ENCODE peak calls at places on chromosomes 13 and 19, in five cellular contexts. Z is H9, X is pancreas, B is SK-N-SH, T is HAP-1. H is an unnamed sample. For H3K4me1, the result is how much of the 10 kb centered on the place peaks cover.

GRCh38 chr19:33514885-33515485 is 6.6 kb downstream of the PEPD start:
- DNase-seq in B (no peak), Z (no peak), T (no peak), X (no peak), H (no peak)

GRCh38 chr13:77118134-77118533 is 91.2 kb upstream of the FBXL3 start:
- DNase-seq in B (no peak), T (no peak), X (no peak), Z (peak), H (no peak)

GRCh38 chr13:95536629-95537241 is 15.8 kb upstream of the CLDN10 start:
- DNase-seq in T (no peak), X (no peak), B (no peak), Z (no peak), H (peak)

GRCh38 chr13:58963321-58963720 is 1200.4 kb downstream of the DIAPH3 start:
- DNase-seq in T (no peak), B (no peak), X (no peak), Z (no peak), H (no peak)

GRCh38 chr13:21625366-21625765 is 21.4 kb upstream of the MICU2 start:
- DNase-seq in B (peak), X (no peak), Z (no peak), T (no peak), H (no peak)

GRCh38 chr13:75418997-75419396 is 63.0 kb downstream of the TBC1D4 start:
- DNase-seq in X (no peak), Z (no peak), T (no peak), B (no peak), H (no peak)

GRCh38 chr13:67408823-67409222 is 178.7 kb upstream of the PCDH9 start:
- DNase-seq in Z (no peak), X (no peak), B (no peak), T (no peak), H (peak)

GRCh38 chr19:4707956-4708650 is 15.5 kb downstream of the DPP9 start:
- DNase-seq in B (no peak), T (no peak), Z (no peak), X (no peak), H (no peak)

GRCh38 chr13:98807774-98808173 is 55.3 kb upstream of the SLC15A1 start:
- DNase-seq in T (no peak), X (no peak), B (no peak), Z (no peak), H (no peak)

GRCh38 chr13:111044087-111044830 is 70.9 kb upstream of the ARHGEF7 start:
- DNase-seq in B (no peak), T (no peak), X (no peak), Z (no peak), H (no peak)

GRCh38 chr19:12090807-12091206 is 26.3 kb downstream of the ZNF844 start:
- DNase-seq in B (peak), X (peak), T (peak), Z (peak), H (peak)

GRCh38 chr13:112603641-112604220 is 15.8 kb upstream of the TUBGCP3 start:
- DNase-seq in X (no peak), T (no peak), Z (no peak), B (no peak), H (no peak)

GRCh38 chr13:35720690-35721554 is 244.4 kb upstream of the MAB21L1 start:
- DNase-seq in B (peak), X (peak), T (peak), Z (peak), H (peak)

GRCh38 chr13:21481359-21481758 is 22.3 kb upstream of the ZDHHC20 start:
- DNase-seq in B (peak), X (no peak), Z (no peak), T (no peak), H (no peak)

GRCh38 chr19:10112037-10112751 is 701 bp downstream of the P2RY11 start:
- DNase-seq in X (no peak), Z (no peak), T (no peak), B (peak), H (no peak)

GRCh38 chr13:55199132-55199531 is 1941.6 kb upstream of the PRR20A start:
- DNase-seq in Z (no peak), T (peak), B (no peak), X (no peak), H (no peak)

GRCh38 chr13:47397739-47398138 is 500.9 kb upstream of the HTR2A start:
- DNase-seq in B (no peak), Z (no peak), X (no peak), T (no peak), H (peak)

GRCh38 chr13:110916671-110917142 is 1.8 kb upstream of the ANKRD10 start:
- DNase-seq in T (no peak), X (no peak), B (no peak), Z (no peak), H (peak)

GRCh38 chr13:99439048-99439447 is 62.2 kb upstream of the TM9SF2 start:
- DNase-seq in T (no peak), Z (no peak), B (no peak), X (no peak), H (no peak)

GRCh38 chr13:21696865-21697448 is 26.1 kb downstream of the FGF9 start:
- DNase-seq in T (no peak), Z (no peak), B (no peak), X (no peak), H (no peak)

GRCh38 chr13:93889430-93889829 is 590.1 kb downstream of the DCT start:
- DNase-seq in B (no peak), T (no peak), Z (no peak), X (no peak), H (no peak)

GRCh38 chr13:110711778-110712070 is 1.8 kb upstream of the ING1 start:
- DNase-seq in X (no peak), Z (no peak), B (no peak), T (no peak), H (no peak)

GRCh38 chr19:47093841-47094240 is 19.7 kb downstream of the ZC3H4 start:
- DNase-seq in Z (no peak), X (no peak), B (no peak), T (no peak), H (no peak)

GRCh38 chr13:40204246-40204645 is 462.2 kb downstream of the FOXO1 start:
- DNase-seq in T (no peak), Z (no peak), X (no peak), B (no peak), H (no peak)

GRCh38 chr19:6220385-6221191 is 59.2 kb downstream of the MLLT1 start:
- DNase-seq in B (no peak), Z (no peak), T (no peak), X (no peak), H (no peak)

GRCh38 chr19:45150731-45151725 is 9.8 kb downstream of the NKPD1 start:
- DNase-seq in Z (no peak), X (no peak), B (no peak), T (no peak), H (no peak)

GRCh38 chr13:29640665-29641064 is 45.2 kb upstream of the SLC7A1 start:
- DNase-seq in T (no peak), X (no peak), B (no peak), Z (no peak), H (no peak)

GRCh38 chr13:41742917-41743552 is 217.9 kb downstream of the VWA8 start:
- DNase-seq in Z (no peak), X (no peak), T (no peak), B (no peak), H (peak)

GRCh38 chr13:110471156-110471832 is 90.2 kb downstream of the RAB20 start:
- DNase-seq in X (no peak), T (no peak), B (peak), Z (no peak), H (no peak)

GRCh38 chr19:52695996-52696395 is 38.8 kb downstream of the ZNF611 start:
- DNase-seq in B (no peak), Z (no peak), X (no peak), T (no peak), H (no peak)

GRCh38 chr13:45511310-45512147 is 46.8 kb downstream of the COG3 start:
- DNase-seq in Z (no peak), T (peak), B (peak), X (no peak), H (peak)

GRCh38 chr13:103351035-103351828 is 285.0 kb upstream of the SLC10A2 start:
- DNase-seq in Z (peak), T (no peak), B (no peak), X (no peak), H (peak)

GRCh38 chr13:34419025-34419424 is 523.0 kb upstream of the NBEA start:
- DNase-seq in T (no peak), Z (no peak), B (peak), X (no peak), H (no peak)

GRCh38 chr19:40489882-40490230 is 23.1 kb downstream of the SPTBN4 start:
- DNase-seq in X (no peak), T (peak), B (no peak), Z (peak), H (no peak)

GRCh38 chr13:107864543-107865460 is 350.5 kb downstream of the LIG4 start:
- DNase-seq in Z (no peak), X (no peak), B (peak), T (peak), H (peak)

GRCh38 chr13:31739226-31739625 is at the start of gene RXFP2:
- DNase-seq in Z (no peak), B (no peak), T (no peak), X (no peak), H (no peak)

GRCh38 chr19:54893406-54893805 is 12.5 kb upstream of the NCR1 start:
- DNase-seq in B (no peak), Z (peak), T (no peak), X (no peak), H (no peak)
- H3K4me1 ChIP-seq in B (under half), Z (under half), T (under half), X (under half), H (under half)

DNA sequence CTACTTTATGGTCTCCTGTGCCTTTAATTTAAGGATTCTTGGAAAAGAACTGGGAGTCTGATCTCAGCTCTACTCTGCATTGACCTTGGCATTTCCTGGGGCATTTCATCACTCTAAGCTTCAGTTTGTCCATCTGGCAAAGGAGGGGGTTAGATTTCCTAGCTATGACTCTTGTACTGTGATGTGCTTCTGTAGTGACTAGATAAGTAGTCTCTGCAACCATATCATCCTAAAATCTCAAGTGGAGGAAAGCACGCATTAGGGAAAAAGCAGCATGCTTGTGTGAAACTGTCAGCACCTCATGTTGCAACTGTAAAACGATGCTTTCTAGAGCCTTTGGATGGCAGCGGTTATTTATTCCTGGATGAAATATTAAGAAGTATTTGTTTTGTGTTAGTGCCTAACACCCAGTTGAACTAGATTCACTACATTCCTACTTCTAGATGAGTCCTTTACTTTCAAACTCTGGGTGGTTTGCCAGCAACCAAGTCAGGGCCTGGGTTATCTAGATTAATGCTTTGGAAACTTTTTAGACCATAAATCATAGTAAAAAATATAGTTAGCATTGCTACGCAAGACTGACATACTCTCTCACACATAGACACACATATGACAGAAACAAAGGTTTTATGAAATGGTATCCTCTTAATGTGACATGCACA is 6.8 kb downstream of the WDFY2 start:
- DNase-seq in Z (no peak), T (no peak), X (no peak), B (peak), H (peak)
- H3K4me1 ChIP-seq in Z (under half), T (under half), X (half or more), B (under half), H (half or more)

DNA sequence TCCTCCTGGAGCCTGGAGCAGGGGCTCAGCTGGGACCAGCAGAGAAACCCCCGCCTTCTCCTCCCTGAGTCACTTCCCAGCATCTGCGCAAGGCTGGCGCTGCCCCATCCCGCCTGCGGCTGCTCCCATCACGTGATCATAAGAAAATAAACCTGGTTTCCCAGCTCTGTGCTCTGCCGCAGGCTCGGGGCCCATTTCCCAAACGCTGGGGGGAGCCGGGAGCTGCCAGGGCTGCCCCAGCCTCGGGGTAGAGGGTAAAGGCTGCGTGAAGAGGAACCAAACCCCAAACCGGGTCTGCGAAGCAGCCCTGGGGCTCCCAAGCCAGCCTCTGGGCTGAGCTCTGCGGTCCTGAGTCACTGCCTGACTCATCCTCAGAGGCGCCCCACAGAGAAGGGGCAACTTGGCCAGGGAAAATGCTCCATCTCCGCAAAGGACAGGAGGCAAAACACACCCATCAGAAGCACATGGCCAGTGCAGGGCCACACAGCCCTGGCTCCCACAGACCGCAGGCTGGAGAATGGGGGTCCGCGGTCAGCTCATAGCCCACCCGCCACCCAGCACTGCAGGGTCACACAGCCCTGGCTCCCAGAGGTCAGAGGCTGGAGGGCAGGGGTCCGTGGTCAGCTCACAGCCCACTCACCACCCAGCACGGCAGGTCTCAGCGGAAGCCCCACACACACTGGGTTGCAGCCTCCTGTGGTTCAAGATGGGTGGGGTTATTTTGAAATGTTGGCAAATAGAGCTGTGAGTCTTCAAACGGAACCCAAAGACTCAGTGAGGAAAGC is 67.1 kb downstream of the RASA3 start:
- DNase-seq in B (peak), Z (peak), X (peak), T (peak), H (peak)
- H3K4me1 ChIP-seq in B (under half), Z (under half), X (under half), T (under half), H (under half)

GRCh38 chr19:923551-924211 is 2.2 kb upstream of the ARID3A start:
- DNase-seq in X (no peak), B (peak), Z (no peak), T (no peak), H (no peak)
- H3K4me1 ChIP-seq in X (under half), B (under half), Z (under half), T (under half), H (under half)

DNA sequence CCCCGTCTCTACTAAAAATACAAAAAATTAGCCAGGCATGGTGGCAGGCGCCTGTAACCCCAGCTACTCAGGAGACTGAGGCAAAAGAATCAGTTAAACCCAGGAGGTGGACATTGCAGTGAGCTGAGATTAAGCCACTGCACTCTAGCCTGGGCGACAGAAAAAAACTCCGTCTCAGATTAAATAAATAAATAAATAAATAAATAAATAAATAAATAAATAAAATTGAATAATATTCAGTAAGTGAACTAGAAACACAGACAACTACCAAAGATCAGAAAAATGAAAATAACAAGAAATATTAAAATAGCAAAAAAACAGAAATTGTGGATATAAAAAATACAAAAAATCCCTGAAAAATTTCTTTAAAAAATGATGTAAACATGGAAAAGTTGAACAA is 172.4 kb downstream of the ZNF486 start:
- DNase-seq in X (no peak), Z (no peak), B (no peak), T (no peak), H (no peak)
- H3K4me1 ChIP-seq in X (under half), Z (under half), B (under half), T (under half), H (under half)

DNA sequence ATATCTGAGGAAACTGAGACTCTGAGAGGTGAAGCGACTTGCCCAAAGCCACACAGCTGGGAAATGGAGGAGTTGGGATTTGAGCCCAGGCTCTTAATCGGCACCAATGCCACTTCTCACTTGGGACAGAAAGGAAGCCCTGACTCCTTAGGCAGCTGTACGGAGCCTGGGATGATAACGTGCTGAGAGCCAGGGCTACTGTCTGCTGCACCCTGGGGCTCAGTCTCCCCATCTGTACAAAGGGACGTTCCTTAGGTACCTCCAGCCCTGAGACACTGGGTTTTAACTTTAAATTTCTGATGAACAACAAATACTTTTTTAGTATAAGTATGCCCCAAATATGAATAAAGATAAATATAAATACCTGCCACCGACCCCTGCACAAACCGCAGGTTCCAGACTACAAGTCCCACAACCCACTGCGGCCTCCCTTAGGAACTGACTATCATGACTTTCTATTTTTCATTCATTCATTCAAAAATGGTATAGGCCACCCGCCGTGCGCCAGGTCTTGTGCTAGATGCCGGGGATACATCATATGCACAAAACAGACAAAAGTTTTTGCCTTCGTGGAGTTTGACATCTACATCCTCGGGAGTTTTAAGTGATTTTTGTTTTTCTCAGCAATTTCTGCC is 766 bp upstream of the NCLN start:
- DNase-seq in Z (no peak), X (peak), B (peak), T (peak), H (no peak)
- H3K4me1 ChIP-seq in Z (under half), X (under half), B (under half), T (under half), H (under half)

GRCh38 chr13:23699271-23699670 is 129.1 kb downstream of the TNFRSF19 start:
- DNase-seq in B (no peak), X (no peak), T (no peak), Z (no peak), H (no peak)

GRCh38 chr13:23701191-23701590 is 131.0 kb downstream of the TNFRSF19 start:
- DNase-seq in T (no peak), X (no peak), Z (no peak), B (no peak), H (no peak)

GRCh38 chr13:23705578-23705977 is 135.4 kb downstream of the TNFRSF19 start:
- DNase-seq in X (no peak), Z (no peak), T (no peak), B (no peak), H (no peak)

GRCh38 chr13:23701646-23702045 is 131.4 kb downstream of the TNFRSF19 start:
- DNase-seq in B (no peak), T (no peak), Z (no peak), X (no peak), H (no peak)

GRCh38 chr13:23703241-23703640 is 133.0 kb downstream of the TNFRSF19 start:
- DNase-seq in X (no peak), T (peak), Z (no peak), B (no peak), H (no peak)
- H3K4me1 ChIP-seq in X (under half), T (under half), Z (under half), B (under half), H (under half)

GRCh38 chr19:3402631-3403443 is 36.5 kb downstream of the NFIC start:
- DNase-seq in B (no peak), T (no peak), X (no peak), Z (no peak), H (no peak)
- H3K4me1 ChIP-seq in B (under half), T (under half), X (under half), Z (under half), H (under half)

DNA sequence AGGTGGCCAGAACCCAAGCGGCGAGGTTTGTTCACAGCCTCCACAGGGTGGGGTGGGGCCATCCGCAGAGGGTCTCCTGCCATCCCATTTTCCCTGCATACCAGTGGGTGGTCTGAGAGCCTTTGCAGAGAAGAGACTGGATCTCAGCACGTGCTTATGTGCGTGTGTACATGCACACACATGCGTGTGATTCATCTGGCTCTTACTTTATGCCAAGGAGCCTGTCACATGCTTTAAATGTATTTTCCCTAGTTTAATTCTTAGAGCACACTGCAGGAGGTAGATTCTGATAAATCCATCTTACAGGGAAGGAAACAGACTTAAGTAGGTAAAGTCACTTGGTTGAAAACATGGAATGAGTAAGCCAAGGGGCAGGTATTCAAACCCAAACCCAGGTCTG is 47.1 kb downstream of the CAPN12 start:
- DNase-seq in X (no peak), Z (no peak), B (no peak), T (no peak), H (peak)
- H3K4me1 ChIP-seq in X (under half), Z (under half), B (half or more), T (under half), H (under half)

GRCh38 chr19:42219812-42220750 is at the start of gene ZNF526:
- DNase-seq in Z (peak), B (peak), X (peak), T (peak), H (peak)
- H3K4me1 ChIP-seq in Z (under half), B (under half), X (under half), T (under half), H (under half)